ENCODE peak calls at places on chromosomes 11 and 22, in six cellular contexts. A, Y, R, C, U and D are unnamed samples.

GRCh38 chr11:47607380-47607779 is 13.2 kb upstream of the C1QTNF4 start:
- DNase-seq in A (no peak), Y (no peak), R (no peak), C (no peak), U (no peak), D (no peak)

GRCh38 chr11:126189109-126189929 is 22.1 kb downstream of the RPUSD4 start:
- DNase-seq in A (peak), Y (no peak), R (peak), C (no peak), U (peak), D (peak)

GRCh38 chr11:59967677-59968394 is 4.0 kb downstream of the OOSP4A start:
- DNase-seq in A (no peak), Y (no peak), R (no peak), C (peak), U (no peak), D (no peak)

GRCh38 chr11:11978792-11979486 is 29.5 kb downstream of the DKK3 start:
- DNase-seq in A (no peak), Y (peak), R (no peak), C (no peak), U (no peak), D (no peak)

GRCh38 chr11:117928818-117929567 is at the start of gene TMPRSS13:
- DNase-seq in A (no peak), Y (no peak), R (no peak), C (no peak), U (no peak), D (no peak)

GRCh38 chr11:110509485-110509884 is 79.7 kb downstream of the FDX1 start:
- DNase-seq in A (no peak), Y (no peak), R (no peak), C (no peak), U (no peak), D (no peak)

GRCh38 chr11:134050541-134051383 is 18.1 kb upstream of the JAM3 start:
- DNase-seq in A (peak), Y (peak), R (peak), C (peak), U (no peak), D (peak)

GRCh38 chr22:33781396-33781795 is 138.9 kb downstream of the LARGE1 start:
- DNase-seq in A (no peak), Y (no peak), R (no peak), C (no peak), U (no peak), D (no peak)

GRCh38 chr11:116916872-116917271 is 79.5 kb upstream of the APOA1 start:
- DNase-seq in A (no peak), Y (no peak), R (no peak), C (no peak), U (no peak), D (no peak)

GRCh38 chr22:27100323-27100722 is 442.9 kb downstream of the MIAT start:
- DNase-seq in A (no peak), Y (peak), R (no peak), C (no peak), U (no peak), D (no peak)

GRCh38 chr11:126305699-126306098 is 1.8 kb downstream of the DCPS start:
- DNase-seq in A (no peak), Y (no peak), R (no peak), C (no peak), U (peak), D (no peak)

GRCh38 chr11:57203359-57203758 is 21.6 kb downstream of the LRRC55 start:
- DNase-seq in A (no peak), Y (no peak), R (no peak), C (no peak), U (no peak), D (no peak)

GRCh38 chr11:122159861-122160260 is 43.8 kb upstream of the BLID start:
- DNase-seq in A (no peak), Y (no peak), R (no peak), C (no peak), U (no peak), D (no peak)

GRCh38 chr11:5499671-5500070 is 10.1 kb downstream of the UBQLN3 start:
- DNase-seq in A (no peak), Y (no peak), R (no peak), C (no peak), U (no peak), D (no peak)

GRCh38 chr11:34044664-34045485 is 6.7 kb upstream of the CAPRIN1 start:
- DNase-seq in A (no peak), Y (peak), R (no peak), C (peak), U (no peak), D (no peak)

GRCh38 chr11:36092314-36093030 is 148.6 kb downstream of the LDLRAD3 start:
- DNase-seq in A (no peak), Y (no peak), R (no peak), C (no peak), U (no peak), D (no peak)

GRCh38 chr22:41892721-41893120 is 22.2 kb downstream of the SHISA8 start:
- DNase-seq in A (no peak), Y (no peak), R (no peak), C (no peak), U (no peak), D (no peak)

GRCh38 chr11:77126156-77126775 is 1.8 kb upstream of the MYO7A start:
- DNase-seq in A (no peak), Y (no peak), R (no peak), C (no peak), U (no peak), D (no peak)

GRCh38 chr11:113985906-113986305 is 11.0 kb downstream of the HTR3A start:
- DNase-seq in A (no peak), Y (no peak), R (no peak), C (no peak), U (no peak), D (no peak)

GRCh38 chr11:64854157-64854533 is 9.7 kb upstream of the CDC42BPG start:
- DNase-seq in A (no peak), Y (no peak), R (no peak), C (no peak), U (no peak), D (no peak)

GRCh38 chr11:64855596-64856304 is 11.3 kb upstream of the CDC42BPG start:
- DNase-seq in A (no peak), Y (no peak), R (no peak), C (no peak), U (no peak), D (no peak)

GRCh38 chr11:64856382-64857227 is 12.2 kb upstream of the CDC42BPG start:
- DNase-seq in A (peak), Y (no peak), R (no peak), C (no peak), U (no peak), D (no peak)

GRCh38 chr11:64853709-64854108 is 9.3 kb upstream of the CDC42BPG start:
- DNase-seq in A (no peak), Y (no peak), R (no peak), C (no peak), U (no peak), D (no peak)

DNA sequence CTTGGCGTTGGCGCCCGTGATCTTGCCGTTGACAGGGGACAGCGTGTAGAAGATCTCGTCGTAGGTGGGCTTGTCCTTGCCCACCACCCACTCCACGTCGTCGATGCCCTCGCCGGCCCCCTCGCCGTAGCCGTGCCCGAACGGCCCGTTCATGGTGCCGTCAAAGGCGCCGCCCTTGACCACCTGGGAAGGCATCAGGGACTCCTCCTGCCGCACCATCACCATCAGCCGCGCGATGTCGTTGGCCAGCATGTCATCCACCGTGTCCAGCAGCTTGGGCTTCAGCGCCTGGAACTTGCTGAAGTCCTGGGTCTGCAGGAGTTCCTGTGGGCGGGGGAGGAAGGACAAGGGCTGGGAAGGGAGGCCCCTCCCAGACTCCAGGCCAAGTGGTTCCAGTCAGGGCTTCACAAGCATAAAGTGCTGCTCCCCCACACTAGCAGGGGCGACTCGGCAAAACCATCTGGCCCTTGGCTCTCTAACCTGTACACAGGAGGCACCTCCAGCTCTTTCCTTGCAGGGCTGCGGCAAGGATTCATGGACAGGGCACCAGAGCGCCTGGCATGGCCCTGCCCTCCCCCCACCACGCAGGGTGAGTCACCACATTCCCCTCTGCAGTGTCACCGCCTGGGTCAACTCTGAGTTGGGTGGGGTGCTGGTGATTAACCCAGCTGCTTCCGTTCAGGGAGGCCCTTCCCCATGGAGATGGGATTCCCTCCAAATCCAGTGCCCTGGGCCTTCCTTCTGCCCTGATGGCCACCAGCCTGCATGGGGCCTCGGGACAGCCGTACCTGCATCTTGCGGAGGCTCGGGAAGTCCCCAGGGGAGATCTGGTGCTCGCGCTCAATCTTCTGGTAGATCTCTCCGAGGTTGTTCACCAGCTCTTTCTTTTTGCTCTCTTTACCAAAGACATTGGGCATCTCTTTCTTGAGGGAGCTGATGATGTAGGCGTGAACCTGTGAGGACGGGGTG is 10.4 kb upstream of the CDC42BPG start:
- DNase-seq in A (peak), Y (no peak), R (no peak), C (peak), U (no peak), D (no peak)
- TF ChIP-seq POLR2A in A (no peak), Y (no peak), R (peak), C (no peak), U (no peak), D (peak)

GRCh38 chr11:128938156-128938885 is 4.3 kb downstream of the TP53AIP1 start:
- DNase-seq in A (no peak), Y (no peak), R (no peak), C (no peak), U (no peak), D (no peak)
- TF ChIP-seq TAF1 in A (no peak), Y (no peak), R (no peak), C (no peak), U (no peak), D (no peak)

GRCh38 chr11:44623716-44624491 is 58.4 kb downstream of the CD82 start:
- DNase-seq in A (no peak), Y (peak), R (no peak), C (no peak), U (no peak), D (peak)

GRCh38 chr11:44626645-44627044 is 61.2 kb downstream of the CD82 start:
- DNase-seq in A (no peak), Y (no peak), R (no peak), C (no peak), U (no peak), D (no peak)

GRCh38 chr11:44627911-44628729 is 62.7 kb downstream of the CD82 start:
- DNase-seq in A (no peak), Y (no peak), R (no peak), C (no peak), U (no peak), D (peak)

GRCh38 chr11:44624761-44625221 is 59.3 kb downstream of the CD82 start:
- DNase-seq in A (no peak), Y (peak), R (no peak), C (no peak), U (no peak), D (no peak)

GRCh38 chr11:44625759-44626523 is 60.5 kb downstream of the CD82 start:
- DNase-seq in A (no peak), Y (no peak), R (no peak), C (no peak), U (no peak), D (no peak)
- TF ChIP-seq POLR2AphosphoS5 in A (no peak), Y (no peak), R (peak), C (no peak), U (peak), D (no peak)

DNA sequence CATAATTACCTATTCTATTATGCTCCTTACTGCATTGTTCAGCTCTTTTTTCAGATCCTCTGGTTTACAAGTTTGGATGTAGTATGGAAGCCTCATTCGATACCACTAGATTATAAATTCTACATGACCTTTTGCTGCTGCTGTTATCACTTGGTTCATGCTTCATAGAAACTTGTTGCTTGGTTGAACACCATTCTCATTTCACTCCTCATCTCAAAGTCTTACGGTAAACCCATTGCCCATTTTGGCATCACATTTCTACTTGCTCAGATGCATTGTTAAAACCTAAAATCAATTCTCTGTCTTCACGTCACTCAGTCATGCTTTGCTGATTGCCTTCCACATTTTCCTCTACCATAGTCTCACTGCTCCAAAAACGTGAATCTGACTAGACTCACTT is 155.5 kb upstream of the DDI1 start:
- DNase-seq in A (no peak), Y (no peak), R (no peak), C (no peak), U (no peak), D (no peak)
- TF ChIP-seq POLR2A in A (no peak), Y (no peak), R (no peak), C (no peak), U (no peak), D (no peak)

GRCh38 chr11:1223346-1224108 is 661 bp downstream of the MUC5B start:
- DNase-seq in A (no peak), Y (peak), R (no peak), C (no peak), U (no peak), D (peak)
- TF ChIP-seq TAF1 in A (no peak), Y (no peak), R (no peak), C (no peak), U (no peak), D (no peak)

GRCh38 chr22:31289335-31289734 is 3.0 kb downstream of the PIK3IP1 start:
- DNase-seq in A (no peak), Y (no peak), R (no peak), C (no peak), U (no peak), D (no peak)

GRCh38 chr22:31288496-31289235 is 3.6 kb downstream of the PIK3IP1 start:
- DNase-seq in A (no peak), Y (no peak), R (no peak), C (no peak), U (no peak), D (no peak)

GRCh38 chr22:31290494-31291402 is 1.5 kb downstream of the PIK3IP1 start:
- DNase-seq in A (peak), Y (peak), R (peak), C (peak), U (peak), D (peak)

GRCh38 chr22:31291403-31291715 is 929 bp downstream of the PIK3IP1 start:
- DNase-seq in A (no peak), Y (no peak), R (no peak), C (no peak), U (no peak), D (no peak)

GRCh38 chr22:31291716-31292644 is at the start of gene PIK3IP1:
- DNase-seq in A (peak), Y (peak), R (peak), C (peak), U (peak), D (peak)
- TF ChIP-seq POLR2AphosphoS5 in A (no peak), Y (peak), R (no peak), C (no peak), U (peak), D (no peak)

GRCh38 chr22:35624547-35624946 is 7.4 kb upstream of the MB start:
- DNase-seq in A (no peak), Y (no peak), R (no peak), C (no peak), U (no peak), D (no peak)

GRCh38 chr22:35625763-35626162 is 8.6 kb upstream of the MB start:
- DNase-seq in A (no peak), Y (no peak), R (no peak), C (no peak), U (no peak), D (no peak)

GRCh38 chr22:35629406-35630234 is 12.5 kb upstream of the MB start:
- DNase-seq in A (no peak), Y (no peak), R (peak), C (peak), U (peak), D (no peak)

GRCh38 chr22:35628732-35629131 is 11.6 kb upstream of the MB start:
- DNase-seq in A (no peak), Y (no peak), R (no peak), C (no peak), U (no peak), D (no peak)

GRCh38 chr22:35627267-35628041 is 10.3 kb upstream of the MB start:
- DNase-seq in A (peak), Y (peak), R (peak), C (no peak), U (no peak), D (no peak)
- TF ChIP-seq POLR2A in A (no peak), Y (peak), R (no peak), C (no peak), U (no peak), D (no peak)

DNA sequence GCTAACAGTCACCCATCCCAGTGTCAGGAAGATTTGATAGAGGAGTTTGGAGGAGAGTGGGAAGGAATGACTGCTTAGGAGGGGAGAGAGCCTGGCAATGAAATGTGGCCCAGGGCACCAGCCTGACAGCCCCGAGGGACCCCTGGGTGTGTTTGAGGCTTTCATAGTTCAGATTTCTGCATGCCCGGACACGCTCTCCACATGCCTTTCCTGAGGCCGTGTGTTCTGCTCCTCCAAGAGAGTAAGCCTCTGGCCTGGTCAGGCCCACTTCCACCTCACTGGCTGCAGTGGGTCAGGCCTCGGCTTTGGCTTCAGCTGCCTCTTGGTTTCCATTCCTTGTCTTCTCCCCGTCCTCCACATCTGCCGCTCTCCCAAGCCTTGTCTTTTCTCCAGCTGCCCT is 78.4 kb downstream of the C22orf31 start:
- DNase-seq in A (no peak), Y (no peak), R (no peak), C (no peak), U (no peak), D (no peak)
- TF ChIP-seq TAF1 in A (no peak), Y (no peak), R (no peak), C (no peak), U (no peak), D (no peak)